ENCODE peak calls at places on chromosome 4, in ten cellular contexts. J is foreskin fibroblast, S is A673, N is AG04450, Z is adrenal gland, U is neural progenitor cell, D is endothelial cell of umbilical vein, W is AG10803, G is thoracic aorta, C is tibial artery. O is an unnamed sample.

GRCh38 chr4:1417522-1418390 is 11.5 kb upstream of the NKX1-1 start:
- DNase-seq in J (no peak), S (no peak), N (no peak), Z (no peak), U (no peak), D (no peak), W (no peak), G (no peak), C (no peak), O (no peak)

GRCh38 chr4:65508169-65508568 is 162.1 kb downstream of the EPHA5 start:
- DNase-seq in J (peak), S (peak), N (peak), Z (no peak), U (no peak), D (peak), W (peak), G (no peak), C (no peak), O (peak)

GRCh38 chr4:1242506-1243450 is 6.2 kb downstream of the CTBP1 start:
- DNase-seq in J (no peak), S (no peak), N (no peak), Z (no peak), U (no peak), D (no peak), W (no peak), G (no peak), C (peak), O (no peak)

GRCh38 chr4:68655764-68656444 is 14.5 kb downstream of the UGT2B15 start:
- DNase-seq in J (no peak), S (no peak), N (no peak), Z (no peak), U (no peak), D (no peak), W (no peak), G (no peak), C (no peak), O (no peak)

GRCh38 chr4:19807505-19807904 is 444.2 kb upstream of the SLIT2 start:
- DNase-seq in J (peak), S (no peak), N (no peak), Z (peak), U (no peak), D (peak), W (peak), G (no peak), C (no peak), O (peak)

GRCh38 chr4:52250124-52250523 is 199.0 kb downstream of the SPATA18 start:
- DNase-seq in J (peak), S (peak), N (no peak), Z (peak), U (no peak), D (no peak), W (peak), G (peak), C (peak), O (no peak)

GRCh38 chr4:125728568-125728967 is 413.8 kb downstream of the FAT4 start:
- DNase-seq in J (peak), S (no peak), N (peak), Z (no peak), U (peak), D (peak), W (peak), G (no peak), C (no peak), O (peak)

GRCh38 chr4:154010377-154010776 is 221.5 kb upstream of the SFRP2 start:
- DNase-seq in J (peak), S (no peak), N (no peak), Z (no peak), U (no peak), D (no peak), W (peak), G (no peak), C (peak), O (no peak)

GRCh38 chr4:37685211-37685725 is 908 bp downstream of the RELL1 start:
- DNase-seq in J (peak), S (peak), N (peak), Z (peak), U (peak), D (peak), W (peak), G (no peak), C (no peak), O (no peak)

GRCh38 chr4:38902695-38903094 is 35.1 kb downstream of the FAM114A1 start:
- DNase-seq in J (no peak), S (peak), N (no peak), Z (no peak), U (peak), D (peak), W (peak), G (no peak), C (no peak), O (no peak)

GRCh38 chr4:17932041-17932440 is 89.5 kb downstream of the LCORL start:
- DNase-seq in J (peak), S (no peak), N (no peak), Z (no peak), U (no peak), D (no peak), W (peak), G (no peak), C (no peak), O (no peak)

GRCh38 chr4:4284827-4285618 is 4.9 kb downstream of the LYAR start:
- DNase-seq in J (peak), S (no peak), N (no peak), Z (no peak), U (no peak), D (no peak), W (peak), G (no peak), C (no peak), O (no peak)

GRCh38 chr4:153522800-153523089 is 56.6 kb downstream of the TMEM131L start:
- DNase-seq in J (no peak), S (no peak), N (no peak), Z (no peak), U (no peak), D (no peak), W (no peak), G (no peak), C (no peak), O (no peak)

GRCh38 chr4:55087016-55087929 is 38.1 kb downstream of the KDR start:
- DNase-seq in J (peak), S (no peak), N (no peak), Z (no peak), U (no peak), D (no peak), W (peak), G (no peak), C (no peak), O (no peak)

GRCh38 chr4:25792200-25792791 is 70.5 kb downstream of the SEL1L3 start:
- DNase-seq in J (peak), S (peak), N (no peak), Z (peak), U (peak), D (peak), W (no peak), G (no peak), C (no peak), O (no peak)

GRCh38 chr4:24763631-24764302 is 31.6 kb upstream of the SOD3 start:
- DNase-seq in J (peak), S (peak), N (peak), Z (no peak), U (no peak), D (no peak), W (peak), G (no peak), C (no peak), O (no peak)

GRCh38 chr4:113825272-113825671 is 63.7 kb upstream of the CAMK2D start:
- DNase-seq in J (no peak), S (no peak), N (no peak), Z (no peak), U (no peak), D (no peak), W (no peak), G (no peak), C (no peak), O (no peak)

GRCh38 chr4:17189322-17189721 is 290.9 kb upstream of the LDB2 start:
- DNase-seq in J (peak), S (peak), N (peak), Z (no peak), U (no peak), D (no peak), W (peak), G (no peak), C (no peak), O (peak)

GRCh38 chr4:5758741-5759140 is 47.7 kb downstream of the EVC start:
- DNase-seq in J (peak), S (peak), N (peak), Z (peak), U (no peak), D (peak), W (peak), G (no peak), C (no peak), O (peak)

GRCh38 chr4:147901886-147902285 is 170.0 kb downstream of the ARHGAP10 start:
- DNase-seq in J (peak), S (no peak), N (no peak), Z (no peak), U (no peak), D (no peak), W (no peak), G (no peak), C (no peak), O (no peak)

GRCh38 chr4:6491235-6491634 is 18.8 kb upstream of the PPP2R2C start:
- DNase-seq in J (no peak), S (no peak), N (no peak), Z (no peak), U (no peak), D (no peak), W (no peak), G (no peak), C (no peak), O (no peak)

GRCh38 chr4:77921701-77922100 is 59.1 kb downstream of the MRPL1 start:
- DNase-seq in J (peak), S (peak), N (peak), Z (no peak), U (no peak), D (peak), W (peak), G (no peak), C (no peak), O (peak)

GRCh38 chr4:185945906-185946305 is 123.0 kb upstream of the TLR3 start:
- DNase-seq in J (no peak), S (no peak), N (no peak), Z (no peak), U (no peak), D (no peak), W (no peak), G (no peak), C (no peak), O (no peak)

GRCh38 chr4:145843148-145843547 is 95.5 kb downstream of the ZNF827 start:
- DNase-seq in J (peak), S (peak), N (peak), Z (no peak), U (no peak), D (peak), W (peak), G (no peak), C (no peak), O (peak)

GRCh38 chr4:4480685-4481393 is 61.0 kb downstream of the STX18 start:
- DNase-seq in J (peak), S (peak), N (no peak), Z (peak), U (peak), D (peak), W (peak), G (no peak), C (no peak), O (no peak)

GRCh38 chr4:59060895-59061294 is 1950.7 kb upstream of the IGFBP7 start:
- DNase-seq in J (no peak), S (no peak), N (no peak), Z (no peak), U (peak), D (no peak), W (no peak), G (no peak), C (no peak), O (no peak)

GRCh38 chr4:144583658-144584057 is 62.3 kb upstream of the HHIP start:
- DNase-seq in J (peak), S (no peak), N (no peak), Z (no peak), U (no peak), D (peak), W (peak), G (no peak), C (no peak), O (no peak)

GRCh38 chr4:114277690-114278089 is 298.2 kb upstream of the ARSJ start:
- DNase-seq in J (peak), S (no peak), N (no peak), Z (no peak), U (no peak), D (no peak), W (peak), G (no peak), C (no peak), O (peak)

GRCh38 chr4:38009421-38009820 is 49.2 kb downstream of the PTTG2 start:
- DNase-seq in J (no peak), S (no peak), N (no peak), Z (no peak), U (no peak), D (no peak), W (no peak), G (no peak), C (no peak), O (no peak)

GRCh38 chr4:1566838-1567518 is 117.1 kb downstream of the FAM53A start:
- DNase-seq in J (no peak), S (no peak), N (no peak), Z (no peak), U (no peak), D (no peak), W (no peak), G (no peak), C (no peak), O (no peak)

GRCh38 chr4:156830356-156830755 is 141.2 kb downstream of the PDGFC start:
- DNase-seq in J (peak), S (no peak), N (no peak), Z (peak), U (no peak), D (no peak), W (peak), G (no peak), C (no peak), O (peak)

DNA sequence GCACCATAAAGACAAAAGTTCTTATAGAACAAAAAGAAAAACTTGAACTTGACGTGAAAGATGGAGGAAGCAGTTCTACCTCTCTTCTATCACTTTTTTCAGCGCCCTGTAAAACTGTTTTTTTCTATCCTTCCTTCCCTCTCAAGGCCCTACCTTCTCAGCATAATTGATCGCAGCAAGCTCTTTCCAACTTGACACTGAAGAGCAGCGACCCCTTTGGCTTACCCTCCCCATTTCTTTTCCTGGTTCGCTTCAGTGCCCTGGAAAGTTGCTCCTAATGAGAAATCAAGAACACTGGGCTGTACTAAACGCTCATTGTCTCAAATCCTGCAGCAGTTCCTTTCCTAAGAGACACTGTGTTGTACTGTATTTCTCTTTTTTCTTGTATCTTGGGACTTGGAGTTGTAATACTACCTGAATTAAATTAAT is 150.6 kb upstream of the SLC4A4 start:
- DNase-seq in J (no peak), S (no peak), N (no peak), Z (no peak), U (peak), D (no peak), W (no peak), G (no peak), C (no peak), O (no peak)
- TF ChIP-seq CTCF in J (no peak), S (no peak), N (no peak), Z (no peak), U (no peak), D (no peak), W (no peak), G (no peak), C (no peak), O (no peak)

GRCh38 chr4:7842384-7843279 is 97.0 kb downstream of the AFAP1 start:
- DNase-seq in J (peak), S (no peak), N (peak), Z (peak), U (no peak), D (peak), W (peak), G (peak), C (peak), O (peak)
- H3K4me3 ChIP-seq in J (peak), S (no peak), N (peak), Z (no peak), U (no peak), D (peak), W (peak), G (peak), C (peak), O (peak)

DNA sequence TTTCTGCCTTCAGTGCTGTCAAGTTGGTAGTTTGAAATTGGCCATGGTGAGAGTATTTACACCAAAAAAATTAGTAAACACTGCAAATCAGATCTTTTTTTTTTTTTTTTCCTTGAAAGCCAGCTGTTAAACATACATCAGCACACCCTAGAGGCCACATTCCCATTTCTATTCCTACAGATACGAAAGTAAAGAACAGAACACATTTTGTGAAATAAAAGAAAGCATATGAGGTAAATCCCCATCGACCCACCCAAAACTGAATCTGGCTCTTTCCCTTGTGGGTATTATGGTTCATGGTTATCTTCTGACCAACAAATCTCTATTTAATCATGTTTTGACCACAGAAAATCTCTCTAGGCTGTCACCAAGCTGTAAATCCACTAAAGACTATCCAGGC is 41.8 kb upstream of the AP1AR start:
- DNase-seq in J (peak), S (peak), N (no peak), Z (no peak), U (no peak), D (peak), W (peak), G (no peak), C (no peak), O (no peak)
- TF ChIP-seq CTCF in J (peak), S (peak), N (peak), Z (no peak), U (peak), D (no peak), W (peak), G (no peak), C (no peak), O (no peak)

DNA sequence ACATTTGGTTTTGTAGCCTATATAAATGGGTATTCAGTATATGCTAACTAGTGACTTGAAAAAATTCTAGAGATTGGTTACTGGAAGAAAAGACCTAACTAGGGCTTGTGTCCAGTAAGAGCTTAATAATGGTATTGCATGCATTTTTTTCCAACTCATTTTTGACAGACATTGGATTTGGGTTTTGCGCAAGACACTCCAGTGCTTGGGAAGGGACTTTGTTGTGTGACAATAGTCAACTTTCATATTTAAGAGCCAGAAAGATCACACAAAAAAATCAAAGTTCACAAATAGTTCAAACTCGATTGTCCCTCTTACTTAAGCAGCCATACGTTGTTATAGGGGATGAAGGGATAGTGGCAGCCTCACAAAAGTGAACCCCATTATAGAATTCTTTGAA is 1.2 kb upstream of the HSD17B11 start:
- DNase-seq in J (no peak), S (no peak), N (no peak), Z (no peak), U (no peak), D (no peak), W (no peak), G (no peak), C (no peak), O (no peak)
- H3K4me3 ChIP-seq in J (no peak), S (no peak), N (no peak), Z (no peak), U (no peak), D (no peak), W (no peak), G (peak), C (peak), O (no peak)

DNA sequence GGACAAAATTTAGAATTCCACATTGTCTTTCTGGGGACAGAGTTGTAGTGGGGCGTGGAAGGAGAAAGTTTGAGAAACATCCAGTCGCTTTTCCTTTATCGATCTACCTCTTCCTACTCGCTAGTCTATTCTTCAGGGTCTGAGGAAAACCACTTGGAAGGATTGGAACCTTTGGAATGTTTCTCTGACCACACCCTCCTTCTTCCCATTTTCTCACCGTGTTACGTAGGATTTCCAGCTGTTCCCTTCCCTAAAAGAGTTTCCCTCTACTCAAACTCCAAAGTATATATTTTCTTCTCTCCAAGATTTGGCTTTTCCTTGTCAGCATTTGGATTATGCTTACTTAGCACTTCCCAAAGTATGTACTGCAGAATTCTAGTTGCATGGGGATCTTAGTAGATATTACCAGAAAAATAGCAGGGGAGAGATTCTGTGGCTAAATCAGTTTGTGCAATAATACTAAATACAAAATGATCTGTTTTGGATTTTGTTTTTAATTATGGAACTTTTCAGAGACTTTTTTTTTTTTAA is 4.9 kb downstream of the ENPEP start:
- DNase-seq in J (peak), S (no peak), N (no peak), Z (no peak), U (no peak), D (no peak), W (peak), G (no peak), C (no peak), O (no peak)
- TF ChIP-seq CTCF in J (no peak), S (no peak), N (no peak), Z (no peak), U (no peak), D (no peak), W (no peak), G (no peak), C (no peak), O (no peak)